ENCODE peak calls at places on chromosomes 11 and 22, in five cellular contexts. One of them, this sample, is unnamed. For H3K4me1, the result is how much of the 10 kb centered on the place peaks cover.

GRCh38 chr11:117316197-117316961 is at the start of gene BACE1:
- DNase-seq in IMR-90: peak
- DNase-seq in neuronal stem cell: peak
- DNase-seq in H1: peak
- DNase-seq in mesenchymal stem cell: peak
- DNase-seq in this sample: no peak

GRCh38 chr11:11416502-11416901 is 63.5 kb upstream of the CSNK2A3 start:
- DNase-seq in H1: no peak
- DNase-seq in neuronal stem cell: no peak
- DNase-seq in IMR-90: peak
- DNase-seq in mesenchymal stem cell: peak
- DNase-seq in this sample: no peak

GRCh38 chr11:47631473-47631872 is 10.9 kb downstream of the MTCH2 start:
- DNase-seq in neuronal stem cell: no peak
- DNase-seq in mesenchymal stem cell: peak
- DNase-seq in H1: no peak
- DNase-seq in IMR-90: peak
- DNase-seq in this sample: peak

GRCh38 chr11:130847517-130847916 is 68.8 kb downstream of the SNX19 start:
- DNase-seq in IMR-90: peak
- DNase-seq in neuronal stem cell: no peak
- DNase-seq in mesenchymal stem cell: peak
- DNase-seq in H1: no peak
- DNase-seq in this sample: peak

GRCh38 chr22:19607198-19608113 is 83.2 kb upstream of the CLDN5 start:
- DNase-seq in H1: peak
- DNase-seq in neuronal stem cell: no peak
- DNase-seq in IMR-90: peak
- DNase-seq in mesenchymal stem cell: no peak
- DNase-seq in this sample: no peak

GRCh38 chr11:131816046-131816445 is 445.6 kb downstream of the NTM start:
- DNase-seq in mesenchymal stem cell: no peak
- DNase-seq in H1: no peak
- DNase-seq in IMR-90: no peak
- DNase-seq in neuronal stem cell: no peak
- DNase-seq in this sample: no peak

GRCh38 chr22:27794244-27794643 is 7.3 kb downstream of the MN1 start:
- DNase-seq in H1: no peak
- DNase-seq in neuronal stem cell: no peak
- DNase-seq in mesenchymal stem cell: no peak
- DNase-seq in IMR-90: no peak
- DNase-seq in this sample: no peak

GRCh38 chr11:65809496-65809895 is 22.6 kb downstream of the OVOL1 start:
- DNase-seq in neuronal stem cell: no peak
- DNase-seq in H1: no peak
- DNase-seq in mesenchymal stem cell: no peak
- DNase-seq in IMR-90: no peak
- DNase-seq in this sample: no peak

GRCh38 chr11:110022548-110022947 is 70.6 kb upstream of the ZC3H12C start:
- DNase-seq in IMR-90: peak
- DNase-seq in H1: no peak
- DNase-seq in mesenchymal stem cell: no peak
- DNase-seq in neuronal stem cell: no peak
- DNase-seq in this sample: no peak
- H2AFZ ChIP-seq in IMR-90: peak
- H2AFZ ChIP-seq in H1: peak
- H2AFZ ChIP-seq in mesenchymal stem cell: peak
- H2AFZ ChIP-seq in neuronal stem cell: peak
- H2AFZ ChIP-seq in this sample: no peak

GRCh38 chr11:2835768-2836150 is 49.8 kb downstream of the CDKN1C start:
- DNase-seq in neuronal stem cell: no peak
- DNase-seq in H1: no peak
- DNase-seq in IMR-90: no peak
- DNase-seq in mesenchymal stem cell: no peak
- DNase-seq in this sample: no peak

GRCh38 chr11:2833051-2833937 is 52.3 kb downstream of the CDKN1C start:
- DNase-seq in IMR-90: no peak
- DNase-seq in H1: no peak
- DNase-seq in neuronal stem cell: no peak
- DNase-seq in mesenchymal stem cell: no peak
- DNase-seq in this sample: no peak

GRCh38 chr11:2836335-2837095 is 49.1 kb downstream of the CDKN1C start:
- DNase-seq in IMR-90: no peak
- DNase-seq in H1: no peak
- DNase-seq in neuronal stem cell: no peak
- DNase-seq in mesenchymal stem cell: no peak
- DNase-seq in this sample: no peak

GRCh38 chr11:2833938-2834892 is 51.4 kb downstream of the CDKN1C start:
- DNase-seq in IMR-90: no peak
- DNase-seq in neuronal stem cell: no peak
- DNase-seq in mesenchymal stem cell: no peak
- DNase-seq in H1: no peak
- DNase-seq in this sample: no peak

DNA sequence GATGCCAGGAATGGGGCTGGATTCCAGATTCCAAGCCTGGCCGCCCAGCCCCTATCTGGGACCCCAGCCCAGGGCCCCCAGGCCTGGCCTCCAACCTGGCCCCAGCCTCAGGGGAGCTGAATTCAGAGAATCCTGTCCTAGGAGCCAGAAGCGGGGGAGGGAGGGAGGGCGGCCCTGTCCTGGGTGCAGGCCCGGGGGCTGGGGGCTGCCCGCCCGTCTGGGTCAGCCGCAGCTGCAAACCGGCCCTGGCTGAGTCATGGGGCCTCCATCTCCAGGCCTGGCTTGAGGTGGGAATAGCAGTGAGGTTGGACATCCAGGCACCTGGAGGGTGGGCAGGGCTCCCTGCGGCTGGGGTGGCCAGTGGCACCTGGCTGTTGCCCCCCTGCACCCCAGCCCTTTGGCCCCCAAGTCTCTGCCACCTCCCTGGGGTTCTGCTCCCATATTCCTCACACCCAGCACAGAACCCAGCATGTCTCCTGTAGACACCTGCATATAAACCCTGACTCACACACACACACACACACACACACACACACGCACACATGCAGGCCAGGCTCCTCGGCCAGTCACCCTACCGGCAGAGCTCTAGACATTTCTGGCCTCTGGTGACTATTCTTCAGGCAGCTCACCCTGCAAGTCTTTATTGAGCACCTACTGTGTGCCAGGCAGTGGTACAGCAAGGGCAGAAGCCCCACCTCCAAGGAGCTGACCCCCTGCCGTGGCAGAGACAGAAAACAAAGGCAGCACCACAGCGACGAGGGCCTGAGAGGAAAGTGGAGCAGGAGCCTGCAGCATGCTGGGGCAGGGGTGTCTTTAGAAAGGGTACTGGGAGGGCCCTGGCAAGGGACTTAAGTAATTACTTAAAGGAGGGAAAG is 50.4 kb downstream of the CDKN1C start:
- DNase-seq in mesenchymal stem cell: peak
- DNase-seq in neuronal stem cell: no peak
- DNase-seq in H1: no peak
- DNase-seq in IMR-90: peak
- DNase-seq in this sample: peak
- H3K4me1 ChIP-seq in mesenchymal stem cell: under half
- H3K4me1 ChIP-seq in neuronal stem cell: under half
- H3K4me1 ChIP-seq in H1: under half
- H3K4me1 ChIP-seq in IMR-90: under half
- H3K4me1 ChIP-seq in this sample: under half

DNA sequence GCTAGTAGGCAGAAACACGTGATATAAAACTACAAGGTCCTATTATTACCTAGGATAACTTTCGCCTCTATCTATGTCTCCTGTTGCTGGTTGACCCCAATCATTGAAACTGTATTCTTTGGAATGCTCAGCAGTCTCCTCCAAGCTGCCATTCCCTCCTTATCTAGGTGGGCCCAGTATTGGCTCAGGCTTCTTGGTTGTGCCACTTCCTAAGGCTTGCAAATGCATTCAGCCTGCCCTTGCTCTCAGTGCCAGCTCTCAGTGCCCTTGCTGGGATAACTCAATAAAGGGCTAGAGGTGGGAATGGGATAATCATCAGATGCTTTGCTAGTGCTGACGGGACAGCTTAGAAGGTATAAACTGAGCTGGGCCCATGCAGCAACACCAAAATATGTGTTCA is 13.6 kb downstream of the CD44 start:
- DNase-seq in IMR-90: no peak
- DNase-seq in mesenchymal stem cell: no peak
- DNase-seq in H1: no peak
- DNase-seq in neuronal stem cell: no peak
- DNase-seq in this sample: no peak
- H3K14ac ChIP-seq in IMR-90: no peak
- H3K14ac ChIP-seq in mesenchymal stem cell: no peak
- H3K14ac ChIP-seq in H1: no peak
- H3K14ac ChIP-seq in neuronal stem cell: no peak
- H3K14ac ChIP-seq in this sample: no peak

GRCh38 chr22:39010946-39011625 is 3.0 kb upstream of the APOBEC3C start:
- DNase-seq in H1: no peak
- DNase-seq in neuronal stem cell: no peak
- DNase-seq in IMR-90: no peak
- DNase-seq in mesenchymal stem cell: no peak
- DNase-seq in this sample: no peak
- H2AFZ ChIP-seq in H1: no peak
- H2AFZ ChIP-seq in neuronal stem cell: no peak
- H2AFZ ChIP-seq in IMR-90: no peak
- H2AFZ ChIP-seq in mesenchymal stem cell: no peak
- H2AFZ ChIP-seq in this sample: no peak

DNA sequence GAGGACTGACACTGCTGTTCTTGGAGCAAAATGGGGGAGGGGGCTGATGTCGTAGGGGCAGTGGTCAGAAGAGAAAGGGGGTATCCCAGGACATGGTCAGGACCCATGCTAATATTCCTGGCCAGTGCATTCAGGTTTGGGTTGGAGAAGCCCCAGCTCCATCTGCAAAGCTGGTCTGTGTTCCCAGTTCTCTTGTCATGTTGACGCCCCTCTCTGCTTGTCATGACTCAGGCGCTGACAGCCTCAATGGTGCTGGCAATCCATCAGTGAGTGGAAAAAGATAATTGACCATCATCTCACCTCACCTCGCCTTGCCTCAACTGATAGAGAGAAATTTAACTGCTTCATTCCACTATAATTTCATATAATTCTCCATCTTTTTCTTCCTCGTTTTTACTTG is 283.1 kb upstream of the CADM1 start:
- DNase-seq in H1: no peak
- DNase-seq in mesenchymal stem cell: no peak
- DNase-seq in neuronal stem cell: no peak
- DNase-seq in IMR-90: no peak
- DNase-seq in this sample: no peak
- H3K4me1 ChIP-seq in H1: under half
- H3K4me1 ChIP-seq in mesenchymal stem cell: under half
- H3K4me1 ChIP-seq in neuronal stem cell: under half
- H3K4me1 ChIP-seq in IMR-90: under half
- H3K4me1 ChIP-seq in this sample: under half

GRCh38 chr11:61390161-61390560 is 2.2 kb upstream of the TMEM216 start:
- DNase-seq in H1: no peak
- DNase-seq in mesenchymal stem cell: peak
- DNase-seq in neuronal stem cell: no peak
- DNase-seq in IMR-90: peak
- DNase-seq in this sample: no peak

GRCh38 chr11:61392991-61393595 is 706 bp downstream of the TMEM216 start:
- DNase-seq in neuronal stem cell: peak
- DNase-seq in mesenchymal stem cell: peak
- DNase-seq in IMR-90: peak
- DNase-seq in H1: no peak
- DNase-seq in this sample: no peak
- H3K14ac ChIP-seq in neuronal stem cell: no peak
- H3K14ac ChIP-seq in mesenchymal stem cell: no peak
- H3K14ac ChIP-seq in IMR-90: peak
- H3K14ac ChIP-seq in H1: no peak
- H3K14ac ChIP-seq in this sample: peak

This sample was measured in trophoblast cell.